ENCODE peak calls at places on chromosome 16, in four cellular contexts. M is nephron progenitor cell, Z is lower lobe of right lung, G is lower leg skin. U is an unnamed sample.
A peak's percentile ranks its signal among the peaks of the same experiment; 100 is the strongest.

GRCh38 chr16:12750554-12750918 is 53.2 kb downstream of the CPPED1 start:
- DNase-seq in M (no peak), Z (no peak), G (no peak), U (no peak)

GRCh38 chr16:82631701-82632685 is 5.2 kb downstream of the CDH13 start:
- DNase-seq in M (no peak), Z (no peak), G (no peak), U (no peak)

GRCh38 chr16:1790611-1791255 is 2.8 kb downstream of the IGFALS start:
- DNase-seq in M (no peak), Z (no peak), G (no peak), U (no peak)

GRCh38 chr16:8878523-8878911 is 3.6 kb upstream of the LITAFD start:
- DNase-seq in M (no peak), Z (no peak), G (no peak), U (no peak)

GRCh38 chr16:12027091-12027490 is 50.6 kb downstream of the SNX29 start:
- DNase-seq in M (no peak), Z (no peak), G (no peak), U (no peak)

GRCh38 chr16:27529962-27530361 is 19.8 kb downstream of the GTF3C1 start:
- DNase-seq in M (no peak), Z (no peak), G (no peak), U (no peak)

GRCh38 chr16:77995843-77996455 is 26.4 kb upstream of the CLEC3A start:
- DNase-seq in M (no peak), Z (no peak), G (no peak), U (no peak)

GRCh38 chr16:16005725-16006124 is 56.3 kb downstream of the ABCC1 start:
- DNase-seq in M (no peak), Z (no peak), G (no peak), U (no peak)

GRCh38 chr16:5065813-5066212 is at the start of gene C16orf89:
- DNase-seq in M (no peak), Z (peak; percentile 81), G (no peak), U (no peak)

GRCh38 chr16:10731790-10732189 is 11.9 kb upstream of the NUBP1 start:
- DNase-seq in M (no peak), Z (no peak), G (no peak), U (no peak)

GRCh38 chr16:14475370-14476139 is 154.5 kb downstream of the PARN start:
- DNase-seq in M (no peak), Z (no peak), G (no peak), U (no peak)

GRCh38 chr16:15971435-15971805 is 22.0 kb downstream of the ABCC1 start:
- DNase-seq in M (no peak), Z (no peak), G (no peak), U (no peak)

GRCh38 chr16:86924537-86924936 is 346.2 kb downstream of the FOXL1 start:
- DNase-seq in M (no peak), Z (no peak), G (no peak), U (no peak)

GRCh38 chr16:79498928-79499327 is 101.6 kb downstream of the MAF start:
- DNase-seq in M (no peak), Z (no peak), G (no peak), U (no peak)

GRCh38 chr16:73268311-73268997 is 220.5 kb upstream of the ZFHX3 start:
- DNase-seq in M (no peak), Z (no peak), G (no peak), U (no peak)

GRCh38 chr16:8655184-8655717 is 19.2 kb upstream of the ABAT start:
- DNase-seq in M (peak; percentile 20), Z (no peak), G (peak; percentile 58), U (no peak)

GRCh38 chr16:46982335-46982734 is 8.9 kb upstream of the DNAJA2 start:
- DNase-seq in M (no peak), Z (no peak), G (peak; percentile 20), U (no peak)

GRCh38 chr16:53084736-53085538 is 30.1 kb downstream of the CHD9 start:
- DNase-seq in M (no peak), Z (no peak), G (no peak), U (no peak)

GRCh38 chr16:5678371-5678770 is 580.8 kb upstream of the EEF2KMT start:
- DNase-seq in M (peak; percentile 65), Z (no peak), G (no peak), U (no peak)

GRCh38 chr16:66272461-66272860 is 94.0 kb upstream of the CDH5 start:
- DNase-seq in M (no peak), Z (no peak), G (peak; percentile 71), U (no peak)

GRCh38 chr16:66275795-66276428 is 90.6 kb upstream of the CDH5 start:
- DNase-seq in M (peak; percentile 47), Z (no peak), G (peak; percentile 81), U (no peak)

GRCh38 chr16:66273644-66274334 is 92.7 kb upstream of the CDH5 start:
- DNase-seq in M (no peak), Z (no peak), G (peak; percentile 71), U (no peak)

GRCh38 chr16:66273036-66273435 is 93.5 kb upstream of the CDH5 start:
- DNase-seq in M (no peak), Z (no peak), G (peak; percentile 53), U (no peak)

DNA sequence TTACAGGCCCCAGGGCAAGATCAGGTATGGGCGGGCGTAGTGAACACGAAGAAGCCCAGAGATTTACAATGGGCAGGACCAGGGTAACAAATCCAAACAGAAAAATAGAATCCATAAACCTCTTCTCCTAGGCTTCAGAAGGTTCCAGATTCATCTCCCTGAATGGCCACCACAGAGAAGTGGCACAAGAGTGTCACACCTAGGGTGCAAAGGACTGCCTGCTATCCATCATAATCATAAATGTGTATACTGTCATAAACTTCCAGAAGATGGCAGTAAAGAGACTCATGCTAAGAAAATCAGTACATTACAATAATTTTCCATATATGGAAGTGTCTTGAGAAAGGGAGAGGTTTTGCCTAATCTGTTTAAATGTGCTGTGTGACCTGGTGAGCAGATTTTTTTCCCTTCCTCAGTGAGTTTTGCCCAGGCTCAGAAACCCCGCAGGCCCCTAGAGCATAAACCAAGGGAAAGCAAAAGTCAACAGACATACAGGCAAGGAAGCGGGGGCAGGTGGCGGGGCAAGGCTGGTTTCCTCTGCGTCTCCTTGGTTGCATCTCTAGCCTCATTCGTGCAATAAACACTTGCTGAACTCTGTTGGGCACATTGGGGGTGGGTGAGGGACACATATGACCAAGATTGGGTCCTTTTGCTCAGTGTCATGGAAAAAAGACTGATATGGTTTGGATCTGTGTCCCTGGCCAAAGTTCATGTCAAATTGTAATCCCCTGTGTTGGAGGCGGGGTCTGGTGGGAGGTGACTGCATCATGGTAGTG is 92.0 kb upstream of the CDH5 start:
- DNase-seq in M (no peak), Z (no peak), G (peak; percentile 74), U (no peak)
- TF ChIP-seq CTCF in M (no peak), Z (no peak), G (no peak), U (no peak)

DNA sequence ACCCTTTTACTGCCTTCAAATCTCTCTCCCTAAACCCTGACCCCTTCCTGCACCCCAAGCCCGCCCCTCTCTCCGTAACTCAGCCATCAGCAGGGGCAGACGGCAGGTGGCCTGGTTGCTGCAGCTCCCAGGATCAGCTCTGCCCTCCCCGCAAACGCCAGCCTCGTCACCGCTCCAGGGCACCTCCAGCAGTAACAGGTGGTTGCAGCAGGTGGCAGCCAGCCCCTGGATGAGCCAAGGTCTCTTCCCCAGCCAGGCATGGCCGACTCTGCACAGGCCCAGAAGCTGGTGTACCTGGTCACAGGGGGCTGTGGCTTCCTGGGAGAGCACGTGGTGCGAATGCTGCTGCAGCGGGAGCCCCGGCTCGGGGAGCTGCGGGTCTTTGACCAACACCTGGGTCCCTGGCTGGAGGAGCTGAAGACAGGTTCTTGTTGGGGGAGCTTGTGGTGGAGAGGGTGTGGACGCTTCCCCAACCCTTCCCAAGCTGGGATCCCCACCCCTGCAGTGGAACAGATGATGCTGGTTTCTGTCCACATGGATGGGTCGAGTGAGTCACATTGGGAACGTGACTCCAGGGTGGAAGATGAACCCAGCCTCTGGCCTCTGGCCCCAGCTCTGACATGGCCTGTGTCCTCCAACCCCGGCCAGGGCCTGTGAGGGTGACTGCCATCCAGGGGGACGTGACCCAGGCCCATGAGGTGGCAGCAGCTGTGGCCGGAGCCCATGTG is 558 bp downstream of the HSD3B7 start:
- DNase-seq in M (no peak), Z (peak; percentile 75), G (peak; percentile 91), U (no peak)
- TF ChIP-seq CTCF in M (no peak), Z (no peak), G (no peak), U (no peak)

DNA sequence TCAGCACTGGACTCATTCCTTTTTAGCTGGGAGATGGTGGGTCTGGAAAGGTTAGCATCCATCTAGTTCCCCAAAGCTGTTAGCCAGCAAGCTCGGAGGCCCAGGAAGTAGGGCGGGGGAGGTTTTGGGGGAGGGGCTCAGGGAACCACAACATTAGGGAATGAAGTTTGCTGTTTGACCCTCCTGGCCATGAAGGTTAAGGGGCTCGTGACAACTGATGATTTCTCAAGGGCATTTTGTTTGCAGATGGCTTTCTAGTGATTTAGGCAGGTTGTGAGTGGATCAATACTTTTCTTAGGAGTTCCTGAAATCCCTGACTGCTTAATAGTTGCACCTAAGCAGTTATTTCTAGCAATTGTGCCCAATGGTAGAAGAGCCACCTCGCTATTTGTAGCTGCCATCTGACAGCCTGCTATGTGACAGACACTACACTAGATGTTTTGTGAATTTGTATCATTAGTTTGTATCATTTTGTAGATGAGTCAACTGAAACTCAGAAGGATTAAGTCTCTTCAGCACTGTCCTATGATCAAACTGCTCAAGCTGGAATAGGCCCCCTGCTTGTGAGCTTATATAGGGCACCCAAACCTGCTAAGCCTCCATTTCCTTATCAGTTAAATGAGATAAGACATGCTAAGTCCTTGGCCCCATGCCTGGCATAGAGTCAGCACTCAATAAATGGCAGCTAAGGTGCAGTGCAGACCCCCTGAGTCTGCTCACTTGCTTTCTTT is 146.4 kb downstream of the IRX3 start:
- DNase-seq in M (no peak), Z (no peak), G (no peak), U (no peak)
- TF ChIP-seq CTCF in M (no peak), Z (no peak), G (no peak), U (no peak)

DNA sequence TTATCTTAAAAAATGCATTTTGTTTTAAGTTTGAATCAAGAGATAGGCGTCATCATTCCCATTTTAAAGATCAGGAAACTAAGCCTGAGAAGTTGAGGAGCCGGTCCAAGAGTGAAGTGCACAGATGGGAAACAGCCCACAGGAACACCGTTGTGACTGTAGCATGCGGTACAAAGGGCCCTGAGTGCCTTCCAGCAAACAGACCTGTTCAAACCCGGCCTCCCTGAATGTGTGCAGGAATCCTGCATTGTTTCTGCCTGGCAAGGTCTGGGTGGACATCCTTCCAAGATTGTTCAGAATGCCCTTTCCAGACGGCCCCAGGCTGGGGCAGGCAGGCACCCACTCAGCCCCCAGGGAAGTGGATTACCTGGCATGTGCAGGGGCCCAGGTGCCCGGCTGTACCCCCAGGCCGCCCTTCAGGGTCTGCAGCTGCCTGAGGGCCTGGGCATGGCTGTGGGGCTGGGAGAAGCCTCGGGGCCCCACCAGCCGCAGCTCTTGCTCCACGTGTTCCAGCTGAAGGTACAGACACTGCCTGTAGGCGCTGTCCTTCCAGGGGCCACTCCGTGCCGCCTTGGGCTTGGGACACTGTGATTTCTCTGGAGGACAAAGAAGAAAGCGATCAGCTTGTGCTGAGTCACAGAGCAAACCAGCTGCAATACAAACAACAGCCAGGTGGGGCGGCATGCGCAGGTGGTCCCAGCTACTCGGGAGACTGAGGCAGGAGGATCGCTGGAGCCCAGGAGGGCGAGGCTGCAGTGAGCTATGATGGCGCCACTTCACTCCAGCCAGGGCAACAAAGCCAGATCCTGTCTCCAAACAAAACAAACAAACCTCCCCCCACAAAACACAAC is 45.0 kb upstream of the GCSH start:
- DNase-seq in M (no peak), Z (no peak), G (no peak), U (no peak)
- TF ChIP-seq CTCF in M (no peak), Z (no peak), G (no peak), U (no peak)

GRCh38 chr16:75068075-75068474 is 48.5 kb downstream of the LDHD start:
- DNase-seq in M (no peak), Z (no peak), G (no peak), U (no peak)
- TF ChIP-seq CTCF in M (no peak), Z (no peak), G (no peak), U (no peak)